ENCODE peak calls at places on chromosome 12, in eight cellular contexts. A is tibial artery, N is GM23248, D is A549, R is AG04450, Q is endodermal cell, E is Panc1, W is neural progenitor cell. F is an unnamed sample.

GRCh38 chr12:122366685-122367475 is 55.6 kb downstream of the CLIP1 start:
- DNase-seq in W (no peak), R (peak), A (peak), E (peak), Q (peak), N (peak), D (peak), F (peak)

GRCh38 chr12:93804392-93805179 is 127.4 kb downstream of the CRADD start:
- DNase-seq in A (no peak), E (no peak), N (peak), R (no peak), Q (no peak), D (no peak), W (no peak), F (no peak)

GRCh38 chr12:19298837-19299605 is 140.3 kb upstream of the AEBP2 start:
- DNase-seq in N (peak), D (no peak), A (no peak), Q (no peak), W (no peak), E (no peak), R (no peak), F (no peak)

GRCh38 chr12:116043673-116044072 is 233.8 kb downstream of the MED13L start:
- DNase-seq in N (no peak), E (no peak), D (no peak), W (no peak), Q (no peak), R (no peak), A (no peak), F (no peak)

GRCh38 chr12:88982694-88983093 is 369.6 kb downstream of the DUSP6 start:
- DNase-seq in N (no peak), W (no peak), Q (no peak), D (no peak), R (no peak), E (no peak), A (no peak), F (no peak)

GRCh38 chr12:28378749-28379148 is 188.5 kb downstream of the CCDC91 start:
- DNase-seq in E (no peak), A (no peak), D (no peak), W (no peak), N (peak), R (no peak), Q (no peak), F (peak)

GRCh38 chr12:7302536-7303113 is 1.2 kb upstream of the ACSM4 start:
- DNase-seq in E (no peak), D (no peak), W (no peak), Q (no peak), N (no peak), R (no peak), A (no peak), F (no peak)

GRCh38 chr12:56591111-56591510 is 39.0 kb downstream of the BAZ2A start:
- DNase-seq in E (no peak), W (peak), D (no peak), R (no peak), N (no peak), A (no peak), Q (peak), F (no peak)

GRCh38 chr12:115163710-115164109 is 479.7 kb upstream of the TBX3 start:
- DNase-seq in R (no peak), A (no peak), N (no peak), W (peak), Q (peak), E (no peak), D (no peak), F (no peak)

GRCh38 chr12:66915312-66915904 is 236.5 kb upstream of the GRIP1 start:
- DNase-seq in W (peak), A (no peak), R (no peak), E (no peak), N (no peak), Q (no peak), D (no peak), F (no peak)

DNA sequence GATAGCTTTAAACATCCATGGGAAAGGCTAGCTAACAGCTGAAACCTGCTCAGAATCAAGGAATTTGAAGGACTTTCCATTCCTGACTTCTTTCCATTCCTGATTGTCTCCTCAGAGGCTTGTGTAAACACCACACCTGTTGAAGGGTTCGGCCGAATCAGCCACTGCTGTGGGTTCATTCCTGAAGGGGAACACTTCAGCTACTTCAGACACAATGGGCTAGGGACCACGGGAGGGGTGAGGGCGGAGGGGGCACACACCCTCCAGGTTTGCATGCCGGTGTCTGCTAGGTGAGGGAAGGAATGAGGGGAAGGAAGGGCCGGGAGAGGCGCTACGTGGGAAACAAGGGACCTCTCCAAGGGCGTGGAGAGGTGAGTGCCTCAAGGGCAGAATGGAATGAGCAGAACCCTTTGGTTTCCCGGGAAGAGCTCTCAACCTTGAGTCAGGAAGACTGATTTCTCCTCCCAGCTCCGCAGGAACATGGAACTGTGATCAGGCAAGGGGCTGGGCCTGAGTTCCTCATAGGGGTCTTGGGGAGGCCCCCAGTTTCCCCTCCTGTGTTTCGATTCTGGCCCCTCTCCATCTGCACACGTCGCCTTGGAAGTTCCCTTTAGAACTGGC is 1.4 kb downstream of the GPRC5A start:
- DNase-seq in A (no peak), Q (peak), E (no peak), R (no peak), W (no peak), D (no peak), N (no peak), F (no peak)
- H3K4me3 ChIP-seq in A (peak), Q (no peak), E (peak), R (peak), W (no peak), D (peak), N (peak), F (peak)

GRCh38 chr12:95177201-95177768 is 40.0 kb downstream of the FGD6 start:
- DNase-seq in N (no peak), R (no peak), D (no peak), W (no peak), Q (no peak), E (no peak), A (no peak), F (no peak)

GRCh38 chr12:95169368-95169767 is 47.9 kb downstream of the FGD6 start:
- DNase-seq in R (peak), N (peak), W (peak), Q (no peak), E (no peak), A (no peak), D (peak), F (peak)

GRCh38 chr12:95178136-95178535 is 39.1 kb downstream of the FGD6 start:
- DNase-seq in W (no peak), R (no peak), A (no peak), E (no peak), N (no peak), Q (no peak), D (no peak), F (no peak)

GRCh38 chr12:95168746-95169145 is 48.5 kb downstream of the FGD6 start:
- DNase-seq in E (no peak), Q (no peak), N (no peak), D (no peak), W (peak), A (no peak), R (no peak), F (no peak)

DNA sequence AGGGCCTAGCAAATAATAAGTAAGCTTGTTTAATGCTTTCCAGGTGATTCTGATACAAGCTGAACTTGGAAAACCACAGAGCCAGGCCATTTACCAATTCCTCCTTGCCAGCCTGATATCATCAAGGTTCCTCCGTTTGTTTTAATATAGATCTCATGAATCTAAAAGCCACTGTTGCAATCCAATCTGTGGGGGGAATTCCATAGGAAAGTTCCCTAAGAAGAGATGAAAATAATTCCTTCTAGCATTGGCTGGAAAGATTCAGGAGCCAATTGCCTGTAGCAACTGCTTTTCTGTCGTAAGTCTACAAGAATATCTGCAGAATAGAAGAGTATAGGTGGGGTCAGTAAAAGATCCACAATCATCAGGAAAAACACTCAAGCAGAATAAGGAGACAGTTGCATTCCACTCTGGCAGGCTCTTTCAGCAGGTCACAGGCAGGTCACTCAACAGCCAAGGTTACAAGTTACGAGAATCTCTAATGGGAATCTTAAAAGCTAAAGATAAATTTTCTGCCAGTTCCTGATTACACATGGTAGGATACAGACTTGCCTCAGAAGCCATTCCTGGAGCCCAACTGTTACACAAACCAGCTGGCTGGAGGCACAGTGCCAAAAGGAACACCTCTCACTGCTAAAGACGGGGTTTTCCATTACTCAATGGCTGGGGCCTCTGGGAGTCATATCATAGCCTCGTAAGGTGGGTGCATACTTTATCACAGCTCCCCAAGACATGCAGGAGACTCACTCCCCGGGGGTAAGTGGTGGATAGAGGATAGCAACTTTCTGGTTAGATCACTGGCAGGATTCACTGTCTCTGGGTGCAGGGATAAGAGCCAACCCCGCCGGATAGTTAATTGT is 43.6 kb downstream of the FGD6 start:
- DNase-seq in N (peak), D (peak), R (peak), E (no peak), Q (no peak), A (no peak), W (no peak), F (peak)
- H3K4me3 ChIP-seq in N (no peak), D (no peak), R (no peak), E (no peak), Q (no peak), A (no peak), W (no peak), F (no peak)

DNA sequence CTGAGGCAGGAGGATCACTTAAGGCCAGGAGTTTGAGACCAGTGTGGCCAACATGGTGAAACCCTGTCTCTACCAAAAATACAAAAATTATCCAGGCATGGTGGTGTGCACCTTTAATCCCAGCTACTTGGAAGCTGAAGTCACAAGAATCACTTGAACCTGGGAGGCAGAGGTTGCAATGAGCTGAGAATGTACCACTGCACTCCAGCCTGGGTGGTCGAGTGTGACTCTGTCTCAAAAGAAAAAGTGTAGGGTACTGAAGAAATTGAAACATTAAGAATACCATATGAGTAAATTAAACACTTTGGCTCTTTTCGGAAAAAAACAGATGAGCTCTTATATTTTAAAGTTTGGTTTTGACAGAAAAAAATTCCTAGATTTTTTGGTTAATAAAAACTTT is 19.9 kb downstream of the MDM2 start:
- DNase-seq in W (no peak), E (no peak), R (no peak), N (no peak), A (no peak), D (no peak), Q (no peak), F (no peak)
- H3K4me3 ChIP-seq in W (no peak), E (no peak), R (no peak), N (no peak), A (no peak), D (no peak), Q (no peak), F (no peak)

GRCh38 chr12:123971449-123971769 is 1.2 kb downstream of the CCDC92 start:
- DNase-seq in E (no peak), R (no peak), N (no peak), Q (no peak), A (no peak), W (no peak), D (no peak), F (no peak)
- H3K4me3 ChIP-seq in E (peak), R (peak), N (peak), Q (peak), A (peak), W (peak), D (peak), F (peak)

DNA sequence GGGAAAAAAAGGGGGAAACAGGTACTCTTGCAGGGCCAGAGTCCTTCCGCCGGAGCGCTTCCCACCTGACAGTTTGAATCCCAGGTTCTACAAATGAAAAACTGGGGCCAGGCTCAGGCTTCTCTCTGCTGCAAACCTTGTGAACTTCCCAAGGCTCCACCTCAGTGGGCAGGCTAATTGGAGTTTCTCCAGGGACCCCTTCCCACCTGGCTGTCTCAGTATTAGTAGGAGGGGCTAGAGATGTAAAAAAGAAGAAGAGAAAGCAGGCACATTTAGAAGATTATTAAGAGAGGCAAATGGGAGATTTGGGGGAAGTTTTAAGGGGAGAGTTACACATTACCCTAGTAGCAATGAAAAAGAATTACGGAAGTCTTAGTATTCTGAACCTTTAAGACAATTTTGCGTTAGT is 20.0 kb upstream of the CLEC2D start:
- DNase-seq in E (no peak), D (no peak), A (no peak), R (no peak), W (peak), N (no peak), Q (peak), F (no peak)
- H3K4me3 ChIP-seq in E (peak), D (no peak), A (peak), R (peak), W (peak), N (peak), Q (peak), F (peak)

DNA sequence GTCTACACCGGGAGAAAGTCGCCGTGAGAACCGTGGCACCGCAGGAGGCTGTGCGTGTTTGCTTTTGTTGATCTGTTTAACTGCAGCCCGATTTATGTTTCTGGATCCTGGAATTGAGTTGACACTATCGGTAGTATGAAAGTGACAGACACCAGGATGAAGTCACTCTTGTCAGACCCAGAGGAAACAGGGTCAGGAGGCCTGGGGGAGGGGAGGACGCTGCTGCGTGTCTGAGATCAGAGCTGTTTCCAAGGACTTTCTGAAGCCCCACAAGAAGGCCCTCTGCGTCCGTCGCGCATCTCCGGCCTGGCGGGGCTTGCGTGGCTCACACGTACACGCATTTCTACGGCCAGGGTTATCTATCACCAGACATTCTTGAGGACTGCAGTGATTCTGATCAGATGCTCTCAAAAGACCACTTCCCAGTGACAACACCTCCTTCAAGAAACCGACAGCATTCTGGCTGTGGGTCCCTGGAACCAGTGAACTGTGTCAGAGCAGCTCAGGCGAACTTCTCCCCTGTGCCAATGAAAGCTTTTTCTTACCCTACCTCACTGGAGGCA is 263.4 kb downstream of the ADGRD1 start:
- DNase-seq in D (no peak), N (no peak), A (no peak), E (no peak), R (no peak), Q (peak), W (no peak), F (no peak)
- H3K4me3 ChIP-seq in D (no peak), N (no peak), A (no peak), E (no peak), R (no peak), Q (no peak), W (no peak), F (no peak)

DNA sequence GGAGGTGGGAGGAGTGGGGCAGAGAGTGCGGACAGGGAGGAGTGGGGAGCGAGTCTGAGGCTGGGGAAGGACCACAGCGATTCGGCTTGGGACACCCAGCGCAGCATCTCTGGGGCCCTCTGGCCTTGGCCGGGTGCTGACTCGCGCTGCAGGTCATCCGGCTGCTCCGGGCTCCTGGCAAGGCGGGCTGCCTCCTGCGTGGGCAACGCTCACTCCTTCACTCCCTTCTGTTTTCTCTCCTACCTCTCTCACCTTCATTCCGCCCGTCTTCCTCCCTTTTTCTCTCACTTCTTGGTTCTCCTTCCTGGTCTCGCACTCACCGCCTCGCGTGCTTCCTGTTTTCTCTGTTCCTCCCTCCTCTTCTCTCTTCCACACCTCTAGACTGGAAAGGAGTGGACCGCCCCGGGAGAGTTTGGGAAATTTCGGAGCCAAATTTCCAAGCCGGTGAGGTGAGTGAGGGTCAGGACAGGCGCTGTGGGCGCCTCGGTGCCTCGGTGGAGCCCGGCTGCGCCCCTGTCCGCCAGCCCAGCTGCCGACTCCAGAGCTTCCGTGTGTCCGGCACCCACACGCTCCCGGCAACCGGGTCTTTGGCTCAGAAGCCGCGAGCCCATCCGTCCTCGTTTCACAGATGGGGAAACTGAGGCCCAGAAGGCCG is 86.7 kb downstream of the B4GALNT3 start:
- DNase-seq in E (no peak), Q (no peak), D (peak), R (no peak), A (no peak), N (no peak), W (no peak), F (no peak)
- H3K4me3 ChIP-seq in E (no peak), Q (no peak), D (peak), R (no peak), A (no peak), N (no peak), W (no peak), F (no peak)